ENCODE peak calls at places on chromosomes 13 and 19, in nine cellular contexts. D is body of pancreas; U is H1; Q is GM23248; I is psoas muscle; O is neuronal stem cell; K is CD8-positive, alpha-beta memory T cell; T is cardiac muscle cell; H is hepatocyte. P is an unnamed sample. For H3K9me3, the result is how much of the 10 kb centered on the place peaks cover.

GRCh38 chr19:18659281-18660050 is 22.6 kb downstream of the KLHL26 start:
- DNase-seq in D (no peak), I (peak), O (no peak), H (no peak), K (no peak), T (no peak), U (no peak), Q (peak), P (no peak)

GRCh38 chr19:5048727-5049553 is 80.0 kb downstream of the KDM4B start:
- DNase-seq in K (no peak), H (peak), Q (peak), O (no peak), T (no peak), I (peak), U (no peak), D (no peak), P (peak)

GRCh38 chr13:111344471-111345191 is 24.2 kb downstream of the TEX29 start:
- DNase-seq in I (peak), D (peak), K (no peak), T (peak), U (peak), Q (peak), H (peak), O (peak), P (no peak)

GRCh38 chr19:49294401-49294800 is 30.6 kb downstream of the SLC6A16 start:
- DNase-seq in U (no peak), O (no peak), Q (no peak), D (no peak), I (no peak), T (no peak), H (no peak), K (no peak), P (no peak)

GRCh38 chr13:104014803-104015645 is 948.8 kb upstream of the SLC10A2 start:
- DNase-seq in K (no peak), H (no peak), D (no peak), T (no peak), U (no peak), I (no peak), Q (no peak), O (no peak), P (no peak)

GRCh38 chr19:17321655-17322489 is 12.5 kb downstream of the DDA1 start:
- DNase-seq in K (no peak), Q (no peak), H (no peak), O (no peak), U (no peak), D (no peak), T (no peak), I (no peak), P (no peak)

GRCh38 chr13:99978781-99979452 is 2.7 kb upstream of the ZIC2 start:
- DNase-seq in U (no peak), H (peak), D (no peak), T (peak), I (no peak), Q (no peak), K (no peak), O (no peak), P (no peak)

GRCh38 chr13:99039718-99040280 is 61.9 kb upstream of the DOCK9 start:
- DNase-seq in K (no peak), O (no peak), Q (no peak), T (no peak), U (no peak), D (no peak), H (no peak), I (no peak), P (no peak)

GRCh38 chr19:39582891-39583625 is 19.3 kb upstream of the LGALS13 start:
- DNase-seq in Q (no peak), D (no peak), T (no peak), O (no peak), H (no peak), U (no peak), I (no peak), K (no peak), P (no peak)

GRCh38 chr13:110713981-110714797 is 689 bp downstream of the ING1 start:
- DNase-seq in U (no peak), Q (peak), I (peak), K (peak), T (peak), O (peak), H (peak), D (peak), P (peak)

GRCh38 chr13:109288151-109288709 is 498.2 kb downstream of the IRS2 start:
- DNase-seq in U (no peak), K (no peak), H (no peak), D (no peak), O (no peak), Q (no peak), T (no peak), I (no peak), P (no peak)

GRCh38 chr13:110801044-110801443 is 87.5 kb downstream of the ING1 start:
- DNase-seq in T (no peak), U (no peak), O (no peak), I (no peak), D (no peak), H (no peak), K (no peak), Q (no peak), P (no peak)

GRCh38 chr13:53238241-53238640 is 209.6 kb downstream of the OLFM4 start:
- DNase-seq in Q (no peak), K (no peak), T (peak), H (peak), O (no peak), U (no peak), I (no peak), D (peak), P (no peak)

GRCh38 chr19:17654993-17655392 is 33.2 kb downstream of the UNC13A start:
- DNase-seq in Q (no peak), H (no peak), K (no peak), D (no peak), I (no peak), O (no peak), T (no peak), U (no peak), P (no peak)

GRCh38 chr19:54013866-54014265 is 22.4 kb downstream of the CACNG6 start:
- DNase-seq in I (no peak), H (no peak), K (no peak), U (no peak), Q (no peak), O (no peak), D (no peak), T (no peak), P (no peak)

GRCh38 chr19:4267901-4268815 is 10.9 kb upstream of the SHD start:
- DNase-seq in D (peak), O (no peak), Q (no peak), K (no peak), U (no peak), T (no peak), I (no peak), H (peak), P (no peak)

GRCh38 chr13:99883805-99884204 is 87.8 kb downstream of the ZIC5 start:
- DNase-seq in T (no peak), Q (no peak), U (no peak), D (no peak), O (no peak), I (no peak), K (no peak), H (no peak), P (no peak)

GRCh38 chr13:112177889-112178288 is 110.9 kb downstream of the SOX1 start:
- DNase-seq in H (no peak), T (no peak), I (no peak), U (no peak), O (no peak), D (no peak), Q (no peak), K (no peak), P (no peak)

GRCh38 chr13:30585748-30586262 is 31.9 kb upstream of the USPL1 start:
- DNase-seq in T (no peak), O (no peak), U (no peak), Q (peak), H (no peak), I (no peak), K (no peak), D (no peak), P (peak)

GRCh38 chr19:7099597-7099921 is 30.1 kb downstream of the ZNF557 start:
- DNase-seq in K (no peak), Q (no peak), U (peak), H (no peak), T (no peak), D (no peak), O (no peak), I (no peak), P (no peak)

GRCh38 chr19:29245221-29245620 is 32.3 kb upstream of the UQCRFS1 start:
- DNase-seq in I (no peak), O (no peak), U (no peak), Q (peak), D (no peak), K (no peak), T (no peak), H (no peak), P (no peak)

GRCh38 chr13:47484564-47484963 is 516.5 kb downstream of the SUCLA2 start:
- DNase-seq in H (no peak), O (no peak), U (no peak), Q (peak), I (no peak), D (no peak), T (no peak), K (no peak), P (no peak)

GRCh38 chr13:29315847-29316246 is 279.6 kb downstream of the SLC7A1 start:
- DNase-seq in Q (no peak), U (no peak), H (no peak), I (no peak), D (no peak), O (no peak), T (no peak), K (no peak), P (no peak)

GRCh38 chr19:10270180-10270615 is 722 bp upstream of the ICAM1 start:
- DNase-seq in D (peak), I (peak), T (no peak), O (no peak), K (peak), U (no peak), H (no peak), Q (peak), P (peak)

DNA sequence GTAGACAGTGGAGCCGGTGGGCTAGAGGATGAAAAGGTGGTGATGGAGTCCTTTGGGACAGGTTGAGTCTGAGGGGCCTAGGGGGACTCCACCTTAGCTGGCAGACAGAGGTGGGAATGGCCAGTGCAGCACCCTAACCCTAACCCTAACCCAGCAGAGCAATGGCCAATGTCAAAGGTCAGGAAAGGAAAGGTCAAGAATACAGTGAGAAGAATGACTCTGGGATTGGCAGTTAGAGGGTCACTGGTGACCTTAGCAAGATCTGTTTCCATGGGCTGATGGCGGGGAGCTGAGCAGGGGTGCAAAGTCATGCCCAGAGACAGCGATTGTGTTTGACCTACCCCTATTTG is 16.6 kb downstream of the GNA15 start:
- DNase-seq in T (no peak), K (no peak), D (no peak), H (no peak), U (no peak), O (no peak), Q (no peak), I (no peak), P (no peak)
- H3K9me3 ChIP-seq in T (under half), K (under half), D (under half), H (under half), U (under half), O (under half), Q (under half), I (under half), P (under half)

DNA sequence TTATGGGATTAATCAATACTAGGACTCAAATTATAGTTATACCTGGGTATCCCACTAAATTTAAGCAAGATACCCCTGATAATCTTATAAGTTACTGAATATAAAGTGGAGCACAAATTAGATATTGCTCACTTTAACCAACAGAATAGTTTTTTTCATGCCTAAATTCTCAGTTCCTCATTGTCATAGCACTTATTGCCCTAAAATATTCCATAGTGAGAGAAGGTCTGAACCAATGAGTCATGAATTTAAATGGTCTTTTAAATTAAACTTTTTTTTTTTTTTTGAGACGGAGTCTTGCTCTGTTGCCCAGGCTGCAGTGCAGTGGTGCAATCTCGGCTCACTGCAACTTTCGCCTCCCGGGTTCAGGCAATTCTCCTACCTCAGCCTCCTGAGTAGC is 42.4 kb downstream of the ZNF136 start:
- DNase-seq in I (no peak), H (no peak), T (no peak), U (no peak), K (no peak), Q (no peak), O (no peak), D (no peak), P (no peak)
- H3K9me3 ChIP-seq in I (half or more), H (under half), T (under half), U (under half), K (under half), Q (under half), O (under half), D (under half), P (under half)

GRCh38 chr19:58047672-58048071 is 11.4 kb upstream of the ZNF135 start:
- DNase-seq in O (no peak), H (no peak), T (no peak), I (no peak), U (no peak), K (no peak), D (no peak), Q (no peak), P (no peak)
- H3K9me3 ChIP-seq in O (under half), H (under half), T (under half), I (under half), U (half or more), K (under half), D (under half), Q (under half), P (under half)

GRCh38 chr13:40874138-40874776 is 84.8 kb downstream of the SLC25A15 start:
- DNase-seq in O (no peak), I (no peak), H (no peak), D (no peak), Q (no peak), K (no peak), T (no peak), U (no peak), P (no peak)
- H3K9me3 ChIP-seq in O (under half), I (under half), H (under half), D (under half), Q (under half), K (under half), T (under half), U (under half), P (under half)

P was measured in adrenal gland.